ENCODE peak calls at places on chromosomes 3 and 15, in ten cellular contexts. E, G, C, B, Q, L, K, S, P and N are unnamed samples.
A peak's percentile ranks its signal among the peaks of the same experiment; 100 is the strongest.

GRCh38 chr3:132256984-132257383 is 60.2 kb upstream of the ACP3 start:
- DNase-seq in K (peak; percentile 24), Q (no peak), P (peak; percentile 14), G (peak; percentile 37), L (peak; percentile 79), S (no peak), E (peak; percentile 66), B (peak; percentile 6), C (no peak), N (no peak)

GRCh38 chr3:124714218-124714853 is 15.9 kb upstream of the UMPS start:
- DNase-seq in B (no peak), K (no peak), Q (no peak), P (no peak), C (no peak), L (no peak), S (no peak), G (no peak), E (no peak), N (no peak)

GRCh38 chr3:157067114-157067513 is 92.8 kb downstream of the CCNL1 start:
- DNase-seq in E (no peak), G (no peak), L (no peak), B (no peak), Q (no peak), P (no peak), K (no peak), C (no peak), S (no peak), N (no peak)

GRCh38 chr15:82838096-82838735 is 28.8 kb downstream of the WHAMM start:
- DNase-seq in G (no peak), E (no peak), L (no peak), P (no peak), K (no peak), Q (no peak), B (no peak), S (no peak), C (no peak), N (no peak)

GRCh38 chr3:120170223-120170622 is 76.0 kb upstream of the GSK3B start:
- DNase-seq in E (no peak), Q (no peak), G (peak; percentile 99), C (no peak), K (no peak), P (peak; percentile 86), S (no peak), B (no peak), L (peak; percentile 89), N (no peak)

GRCh38 chr15:53072077-53072476 is 281.9 kb upstream of the ONECUT1 start:
- DNase-seq in Q (no peak), C (peak; percentile 62), P (peak; percentile 84), L (peak; percentile 74), G (peak; percentile 95), S (no peak), B (peak; percentile 33), K (no peak), E (peak; percentile 90), N (no peak)

GRCh38 chr3:171374661-171375285 is 85.4 kb downstream of the TNIK start:
- DNase-seq in E (no peak), Q (no peak), P (no peak), S (no peak), C (no peak), B (no peak), G (peak; percentile 72), L (peak; percentile 84), K (no peak), N (no peak)

GRCh38 chr15:63601026-63601726 is 4.0 kb downstream of the FBXL22 start:
- DNase-seq in C (peak; percentile 74), E (peak; percentile 59), Q (no peak), P (peak; percentile 43), K (peak; percentile 38), B (no peak), S (no peak), G (no peak), L (peak; percentile 22), N (no peak)

GRCh38 chr3:105618561-105618960 is 250.3 kb downstream of the CBLB start:
- DNase-seq in C (no peak), E (no peak), B (no peak), S (no peak), Q (no peak), K (no peak), L (no peak), P (no peak), G (no peak), N (no peak)

GRCh38 chr3:28677581-28677980 is 329.0 kb upstream of the AZI2 start:
- DNase-seq in L (no peak), K (no peak), E (no peak), Q (no peak), B (no peak), S (no peak), G (no peak), P (no peak), C (no peak), N (no peak)

GRCh38 chr15:23647421-23648375 is at the start of gene MAGEL2:
- DNase-seq in P (no peak), K (no peak), G (no peak), S (no peak), Q (no peak), L (no peak), E (peak; percentile 77), C (no peak), B (no peak), N (no peak)

GRCh38 chr3:188126271-188126670 is 27.7 kb upstream of the LPP start:
- DNase-seq in C (no peak), P (no peak), G (no peak), Q (no peak), L (no peak), K (no peak), E (no peak), B (no peak), S (no peak), N (no peak)

GRCh38 chr15:67731112-67731761 is 94.1 kb upstream of the SKOR1 start:
- DNase-seq in Q (no peak), B (no peak), S (no peak), P (peak; percentile 6), L (peak; percentile 33), K (no peak), E (peak; percentile 15), G (peak; percentile 64), C (no peak), N (no peak)

GRCh38 chr3:115921711-115922110 is 298.4 kb downstream of the GAP43 start:
- DNase-seq in Q (no peak), K (no peak), S (no peak), E (no peak), C (no peak), P (no peak), B (no peak), L (no peak), G (no peak), N (no peak)

GRCh38 chr3:18111702-18112311 is 313.3 kb downstream of the SATB1 start:
- DNase-seq in L (no peak), S (no peak), B (peak; percentile 21), P (no peak), K (no peak), G (peak; percentile 26), Q (no peak), C (no peak), E (peak; percentile 14), N (no peak)

GRCh38 chr15:95626501-95627361 is 703.8 kb upstream of the NR2F2 start:
- DNase-seq in L (no peak), C (no peak), B (no peak), S (no peak), E (peak; percentile 92), G (no peak), Q (no peak), P (no peak), K (no peak), N (no peak)

GRCh38 chr3:50436063-50436674 is 67.3 kb downstream of the CACNA2D2 start:
- DNase-seq in E (peak; percentile 45), K (peak; percentile 63), S (no peak), Q (no peak), G (peak; percentile 33), C (peak; percentile 74), P (peak; percentile 9), B (peak; percentile 62), L (peak; percentile 46), N (peak; percentile 78)
- TF ChIP-seq CTCF in E (peak; percentile 90), K (peak; percentile 90), S (peak; percentile 61), Q (peak; percentile 79), G (peak; percentile 80), C (peak; percentile 32), P (peak; percentile 18), B (peak; percentile 90), L (peak; percentile 89), N (peak; percentile 96)

GRCh38 chr3:38250198-38250597 is 15.4 kb upstream of the SLC22A13 start:
- DNase-seq in L (no peak), G (peak; percentile 68), C (no peak), P (no peak), Q (no peak), S (no peak), E (no peak), B (no peak), K (no peak), N (no peak)

GRCh38 chr3:38251197-38251596 is 14.4 kb upstream of the SLC22A13 start:
- DNase-seq in P (no peak), C (no peak), E (no peak), B (no peak), S (no peak), K (no peak), L (no peak), G (no peak), Q (no peak), N (no peak)

GRCh38 chr3:38245930-38246329 is 19.7 kb upstream of the SLC22A13 start:
- DNase-seq in C (no peak), G (no peak), L (no peak), Q (no peak), E (no peak), K (no peak), S (no peak), P (no peak), B (no peak), N (no peak)

GRCh38 chr3:38247366-38248035 is 18.1 kb upstream of the SLC22A13 start:
- DNase-seq in G (peak; percentile 91), E (no peak), S (no peak), P (peak; percentile 81), B (no peak), L (peak; percentile 92), C (no peak), K (no peak), Q (no peak), N (no peak)
- TF ChIP-seq CTCF in G (peak; percentile 31), E (no peak), S (peak; percentile 30), P (peak; percentile 42), B (no peak), L (peak; percentile 32), C (no peak), K (peak; percentile 12), Q (peak; percentile 13), N (no peak)

GRCh38 chr15:75182187-75183131 is 19.2 kb upstream of the C15orf39 start:
- DNase-seq in G (no peak), E (no peak), Q (no peak), K (no peak), L (no peak), P (no peak), C (peak; percentile 3), S (no peak), B (no peak), N (no peak)
- TF ChIP-seq CTCF in G (no peak), E (peak; percentile 25), Q (no peak), K (no peak), L (no peak), P (no peak), C (no peak), S (no peak), B (peak; percentile 44), N (no peak)

GRCh38 chr15:81321667-81322066 is 2.3 kb downstream of the STARD5 start:
- DNase-seq in L (no peak), P (no peak), Q (no peak), B (no peak), S (no peak), C (no peak), E (no peak), G (no peak), K (no peak), N (no peak)
- TF ChIP-seq CTCF in L (no peak), P (no peak), Q (no peak), B (no peak), S (no peak), C (no peak), E (no peak), G (no peak), K (no peak), N (no peak)